ENCODE peak calls at places on chromosome 1, in eight cellular contexts. R is stomach, Q is HCT116, G is breast epithelium, T is GM23338, V is K562, K is HepG2, O is Panc1. A is an unnamed sample.

GRCh38 chr1:117026361-117026760 is 24.8 kb downstream of the CD101 start:
- DNase-seq in Q (no peak), R (no peak), O (no peak), K (no peak), G (no peak), T (no peak), V (no peak), A (no peak)

GRCh38 chr1:114353233-114353632 is 157.8 kb downstream of the TRIM33 start:
- DNase-seq in T (peak; percentile 38), G (peak; percentile 40), V (peak; percentile 38), Q (no peak), R (peak; percentile 36), K (peak; percentile 10), O (no peak), A (peak; percentile 28)

GRCh38 chr1:57761628-57762027 is 337.8 kb upstream of the DAB1 start:
- DNase-seq in T (no peak), Q (no peak), G (no peak), K (no peak), O (no peak), V (no peak), R (no peak), A (no peak)

GRCh38 chr1:112034277-112034676 is 44.8 kb upstream of the KCND3 start:
- DNase-seq in K (no peak), G (no peak), R (no peak), O (no peak), Q (no peak), V (no peak), T (no peak), A (no peak)

GRCh38 chr1:18948048-18948912 is 8.2 kb downstream of the IFFO2 start:
- DNase-seq in T (no peak), O (no peak), G (peak; percentile 87), K (no peak), V (no peak), Q (no peak), R (no peak), A (no peak)

GRCh38 chr1:55010194-55010886 is 11.6 kb downstream of the BSND start:
- DNase-seq in O (no peak), V (no peak), K (no peak), G (no peak), Q (no peak), R (no peak), T (no peak), A (no peak)

GRCh38 chr1:219710529-219711194 is 97.8 kb upstream of the ZC3H11B start:
- DNase-seq in R (no peak), Q (peak; percentile 40), K (no peak), G (no peak), V (no peak), O (no peak), T (no peak), A (no peak)

GRCh38 chr1:167408355-167408754 is 110.0 kb downstream of the CD247 start:
- DNase-seq in G (no peak), R (no peak), T (no peak), O (no peak), V (no peak), K (no peak), Q (no peak), A (no peak)

GRCh38 chr1:243428084-243428483 is 172.2 kb downstream of the SDCCAG8 start:
- DNase-seq in O (no peak), V (no peak), Q (no peak), G (no peak), R (no peak), T (no peak), K (no peak), A (no peak)

GRCh38 chr1:221228594-221228993 is 349.4 kb downstream of the HLX start:
- DNase-seq in G (no peak), Q (no peak), O (no peak), V (no peak), K (no peak), T (peak; percentile 71), R (no peak), A (no peak)

GRCh38 chr1:208010070-208010469 is 99.1 kb upstream of the CD34 start:
- DNase-seq in K (no peak), O (no peak), Q (no peak), R (no peak), G (no peak), T (no peak), V (no peak), A (no peak)

GRCh38 chr1:204366759-204367158 is 7.0 kb upstream of the PLEKHA6 start:
- DNase-seq in T (peak; percentile 71), Q (no peak), K (no peak), G (no peak), R (no peak), V (peak; percentile 60), O (no peak), A (no peak)

GRCh38 chr1:204369006-204369726 is 9.4 kb upstream of the PLEKHA6 start:
- DNase-seq in K (no peak), V (no peak), G (no peak), T (no peak), Q (no peak), R (no peak), O (no peak), A (no peak)

GRCh38 chr1:204370176-204370575 is 10.4 kb upstream of the PLEKHA6 start:
- DNase-seq in O (no peak), K (no peak), Q (no peak), V (peak; percentile 38), G (no peak), R (peak; percentile 24), T (no peak), A (no peak)

GRCh38 chr1:204367193-204367858 is 7.6 kb upstream of the PLEKHA6 start:
- DNase-seq in K (no peak), O (no peak), G (no peak), T (no peak), Q (no peak), R (no peak), V (no peak), A (no peak)

GRCh38 chr1:204367956-204368355 is 8.2 kb upstream of the PLEKHA6 start:
- DNase-seq in R (no peak), V (no peak), O (no peak), T (no peak), Q (no peak), G (no peak), K (no peak), A (no peak)
- TF ChIP-seq POLR2AphosphoS5 in R (no peak), V (no peak), O (no peak), T (no peak), Q (no peak), G (no peak), K (no peak), A (no peak)

GRCh38 chr1:41642922-41643321 is 158.4 kb upstream of the EDN2 start:
- DNase-seq in R (no peak), Q (no peak), O (no peak), V (no peak), G (no peak), T (no peak), K (no peak), A (no peak)
- H3K4me1 ChIP-seq in R (no peaks in the 10 kb centered on the region), Q (peaks cover 11% of the 10 kb centered on the region), O (no peaks in the 10 kb centered on the region), V (no peaks in the 10 kb centered on the region), G (no peaks in the 10 kb centered on the region), T (no peaks in the 10 kb centered on the region), K (no peaks in the 10 kb centered on the region), A (no peaks in the 10 kb centered on the region)

GRCh38 chr1:227358079-227358358 is 39.7 kb upstream of the CDC42BPA start:
- DNase-seq in Q (no peak), R (no peak), O (no peak), T (no peak), V (peak; percentile 13), K (no peak), G (no peak), A (no peak)

GRCh38 chr1:227355542-227356270 is 37.4 kb upstream of the CDC42BPA start:
- DNase-seq in R (no peak), Q (no peak), K (no peak), O (no peak), T (no peak), V (no peak), G (no peak), A (no peak)

GRCh38 chr1:227356582-227357228 is 38.4 kb upstream of the CDC42BPA start:
- DNase-seq in K (peak; percentile 33), T (peak; percentile 81), O (no peak), Q (peak; percentile 48), V (no peak), R (peak; percentile 36), G (no peak), A (no peak)

GRCh38 chr1:227353186-227353585 is 34.9 kb upstream of the CDC42BPA start:
- DNase-seq in G (no peak), V (no peak), R (no peak), K (no peak), Q (no peak), O (no peak), T (no peak), A (no peak)

DNA sequence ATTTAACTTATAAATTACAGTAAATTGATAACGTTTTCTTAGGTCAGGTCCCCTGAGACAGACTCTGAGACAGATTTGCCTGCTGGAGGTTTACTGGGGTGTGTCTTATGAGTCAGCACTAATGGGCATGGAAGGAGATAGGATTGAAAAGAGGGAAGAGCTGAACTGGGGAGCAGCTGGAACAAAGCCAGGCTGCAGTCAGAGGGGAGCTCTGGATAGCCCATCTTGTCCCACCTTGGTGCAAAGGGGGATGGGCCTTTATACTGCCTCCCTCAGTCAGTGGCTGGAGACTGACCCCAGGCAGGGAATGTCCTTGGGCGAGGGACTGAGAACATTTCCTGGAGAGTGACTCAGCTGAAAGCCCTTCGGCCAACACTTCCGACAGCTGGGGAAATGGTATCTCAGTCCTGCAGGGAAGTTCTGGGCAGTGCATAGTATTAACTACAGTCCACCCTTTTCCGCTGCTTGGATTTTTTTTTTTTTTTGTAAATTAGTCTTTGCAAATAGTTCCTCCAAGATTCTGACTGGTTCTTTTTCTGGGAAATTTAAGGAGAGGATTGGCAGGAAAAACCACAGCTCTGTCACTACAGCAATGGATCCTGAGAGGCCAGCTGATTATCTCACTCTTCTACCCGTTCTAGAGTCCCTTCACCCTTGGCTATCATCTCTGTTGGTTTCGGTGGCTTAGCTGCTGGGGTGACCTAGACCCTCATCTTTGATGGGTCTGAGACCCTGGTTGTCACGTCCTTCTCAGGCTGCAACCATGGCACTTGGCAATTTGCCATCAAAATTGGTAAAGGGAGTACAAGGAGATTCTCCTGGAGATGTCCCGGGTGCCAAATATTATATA is 39.2 kb upstream of the CDC42BPA start:
- DNase-seq in O (peak; percentile 39), G (no peak), Q (peak; percentile 68), T (peak; percentile 38), V (peak; percentile 90), R (peak; percentile 65), K (peak; percentile 52), A (no peak)
- TF ChIP-seq CTCF in O (no peak), G (no peak), Q (no peak), T (no peak), V (no peak), R (no peak), K (no peak), A (no peak)

DNA sequence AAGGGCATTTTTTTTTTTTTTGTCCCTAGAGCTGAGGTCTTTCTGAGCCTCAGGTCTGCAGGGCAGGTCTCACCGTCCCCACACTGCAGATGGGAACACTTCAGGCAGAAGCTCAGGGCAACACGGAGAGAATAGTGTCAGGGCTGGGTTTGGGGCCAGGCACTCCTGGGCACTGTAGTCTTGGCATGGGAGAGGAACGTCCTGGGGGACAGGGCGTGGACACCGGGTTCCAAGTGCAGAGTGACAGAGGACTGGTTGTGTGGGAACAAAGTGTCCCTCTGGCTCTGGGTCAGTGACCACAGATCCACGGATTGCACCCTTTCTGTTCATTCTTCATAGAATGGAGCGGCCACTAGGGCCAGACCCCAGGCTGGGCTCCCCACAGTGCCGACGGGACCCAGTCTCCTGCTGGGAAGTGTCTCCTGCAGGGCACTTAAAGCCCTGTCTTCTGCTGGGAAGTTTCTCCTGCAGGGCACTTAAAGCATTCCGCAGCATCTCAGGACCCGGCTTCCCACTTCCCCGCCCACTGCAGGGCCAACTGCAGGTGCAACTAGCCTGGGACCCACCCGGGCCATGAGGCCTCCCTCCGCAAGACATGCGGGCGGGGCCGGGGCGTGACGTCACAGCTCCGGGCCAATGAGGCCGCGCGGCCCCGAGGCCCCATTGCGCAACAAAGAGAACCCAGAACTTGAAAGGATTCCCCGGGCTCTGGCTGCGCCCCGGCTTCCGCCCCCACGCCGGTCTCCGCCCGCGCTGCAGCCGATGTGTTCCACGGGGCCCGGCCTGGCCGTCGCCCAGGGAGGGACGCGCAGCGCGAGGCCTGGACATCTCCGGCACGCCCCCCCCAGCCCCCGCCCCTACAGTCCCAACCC is 1.2 kb downstream of the GPR153 start:
- DNase-seq in V (peak; percentile 92), G (peak; percentile 82), Q (peak; percentile 37), T (peak; percentile 93), O (no peak), R (peak; percentile 75), K (peak; percentile 63), A (peak; percentile 77)
- TF ChIP-seq POLR2AphosphoS5 in V (no peak), G (peak; percentile 41), Q (no peak), T (peak; percentile 26), O (no peak), R (no peak), K (no peak), A (peak; percentile 62)

A was measured in prostate gland.